ENCODE peak calls at places on chromosomes 1 and 21, in five cellular contexts. R is AG09309; U is activated CD4-positive, alpha-beta T cell treated with anti-CD3 and anti-CD28 coated beads, Interleukin-2, amount 10 ng/mL, durations not matched to agents 24 days and 14 days; M is iris pigment epithelial cell; L is WTC11. A is an unnamed sample.

GRCh38 chr1:8663915-8664331 is 153.5 kb downstream of the RERE start:
- DNase-seq in R (no peak), U (peak), M (peak), L (no peak), A (no peak)

GRCh38 chr1:184527402-184527801 is 140.6 kb downstream of the C1orf21 start:
- DNase-seq in R (no peak), U (no peak), M (no peak), L (no peak), A (no peak)

GRCh38 chr21:29436143-29436542 is 137.4 kb downstream of the BACH1 start:
- DNase-seq in R (no peak), U (peak), M (no peak), L (no peak), A (no peak)

GRCh38 chr1:198318092-198318491 is 161.3 kb downstream of the NEK7 start:
- DNase-seq in R (no peak), U (no peak), M (no peak), L (no peak), A (no peak)

GRCh38 chr1:42943728-42944127 is 14.9 kb downstream of the SLC2A1 start:
- DNase-seq in R (no peak), U (no peak), M (no peak), L (no peak), A (no peak)

GRCh38 chr1:45044916-45045315 is 32.9 kb downstream of the UROD start:
- DNase-seq in R (no peak), U (no peak), M (no peak), L (no peak), A (no peak)

GRCh38 chr1:26602378-26602959 is 72.9 kb downstream of the RPS6KA1 start:
- DNase-seq in R (no peak), U (peak), M (peak), L (no peak), A (no peak)

GRCh38 chr1:234541281-234541975 is 62.4 kb upstream of the TARBP1 start:
- DNase-seq in R (no peak), U (no peak), M (no peak), L (no peak), A (no peak)

A was measured in AG04449.